ENCODE peak calls at places on chromosomes 13 and 19, in eight cellular contexts. E, M, P, U, O, Z, Y and G are unnamed samples.

GRCh38 chr19:7476941-7477494 is 11.8 kb downstream of the PEX11G start:
- DNase-seq in E (no peak), M (no peak), P (no peak), U (no peak), O (no peak), Z (no peak), Y (no peak), G (no peak)

GRCh38 chr19:13983213-13983889 is 22.8 kb downstream of the RFX1 start:
- DNase-seq in E (no peak), M (no peak), P (no peak), U (no peak), O (no peak), Z (no peak), Y (peak), G (no peak)

GRCh38 chr13:35164324-35164932 is 222.4 kb downstream of the NBEA start:
- DNase-seq in E (no peak), M (no peak), P (no peak), U (no peak), O (peak), Z (no peak), Y (no peak), G (no peak)

GRCh38 chr19:38728752-38729541 is 15.3 kb downstream of the CAPN12 start:
- DNase-seq in E (no peak), M (no peak), P (no peak), U (no peak), O (no peak), Z (peak), Y (no peak), G (no peak)

GRCh38 chr19:32870981-32871451 is 1.4 kb upstream of the SLC7A9 start:
- DNase-seq in E (no peak), M (no peak), P (no peak), U (no peak), O (no peak), Z (no peak), Y (no peak), G (no peak)

GRCh38 chr19:5623397-5624153 is 692 bp downstream of the SAFB start:
- DNase-seq in E (no peak), M (no peak), P (no peak), U (no peak), O (no peak), Z (peak), Y (peak), G (no peak)

GRCh38 chr19:27901078-27901477 is 1311.9 kb downstream of the UQCRFS1 start:
- DNase-seq in E (no peak), M (no peak), P (no peak), U (no peak), O (no peak), Z (no peak), Y (no peak), G (no peak)

GRCh38 chr19:14250870-14251269 is 44.9 kb upstream of the ADGRL1 start:
- DNase-seq in E (no peak), M (no peak), P (no peak), U (no peak), O (no peak), Z (no peak), Y (no peak), G (no peak)

GRCh38 chr13:93226065-93226622 is 463 bp upstream of the GPC6 start:
- DNase-seq in E (no peak), M (no peak), P (no peak), U (no peak), O (no peak), Z (no peak), Y (no peak), G (no peak)

GRCh38 chr13:78598382-78598781 is 5.0 kb downstream of the POU4F1 start:
- DNase-seq in E (no peak), M (no peak), P (no peak), U (no peak), O (no peak), Z (no peak), Y (no peak), G (no peak)